ENCODE peak calls at places on chromosome 16, in ten cellular contexts. A, K, N, S, L, E, X, H, T and Y are unnamed samples.

GRCh38 chr16:8931864-8932263 is 31.8 kb downstream of the USP7 start:
- DNase-seq in K (no peak), S (peak), E (peak), L (no peak), A (peak), X (peak), H (peak), N (peak), T (peak), Y (no peak)

GRCh38 chr16:84813141-84813933 is 6.4 kb upstream of the CRISPLD2 start:
- DNase-seq in L (no peak), H (no peak), E (no peak), N (no peak), X (no peak), K (no peak), A (no peak), S (no peak), T (no peak), Y (no peak)

GRCh38 chr16:70691223-70692129 is 5.6 kb upstream of the MTSS2 start:
- DNase-seq in T (no peak), N (no peak), L (no peak), S (no peak), K (no peak), X (peak), H (no peak), A (no peak), E (peak), Y (no peak)

GRCh38 chr16:1979271-1980025 is 1.8 kb downstream of the NOXO1 start:
- DNase-seq in S (no peak), A (peak), X (no peak), K (no peak), E (no peak), L (peak), N (no peak), H (no peak), T (no peak), Y (no peak)

GRCh38 chr16:89538286-89538685 is 22.2 kb upstream of the RPL13 start:
- DNase-seq in S (no peak), H (no peak), L (no peak), T (no peak), N (no peak), A (no peak), K (no peak), E (no peak), X (no peak), Y (no peak)

GRCh38 chr16:15141586-15141985 is 47.5 kb upstream of the RRN3 start:
- DNase-seq in X (no peak), S (no peak), K (no peak), A (no peak), L (no peak), E (no peak), H (no peak), T (no peak), N (no peak), Y (no peak)

GRCh38 chr16:15576960-15577958 is 65.7 kb downstream of the MARF1 start:
- DNase-seq in X (no peak), E (peak), K (no peak), A (no peak), T (no peak), N (no peak), H (no peak), L (peak), S (no peak), Y (no peak)

GRCh38 chr16:3980311-3981111 is 100.0 kb upstream of the CREBBP start:
- DNase-seq in E (no peak), L (no peak), K (peak), S (no peak), T (peak), X (peak), A (no peak), H (peak), N (no peak), Y (no peak)

GRCh38 chr16:46887524-46887854 is 3.3 kb downstream of the GPT2 start:
- DNase-seq in S (no peak), A (no peak), H (no peak), N (no peak), L (no peak), X (no peak), K (no peak), T (no peak), E (no peak), Y (no peak)

GRCh38 chr16:78553268-78554044 is 454.0 kb downstream of the WWOX start:
- DNase-seq in T (no peak), L (no peak), N (no peak), S (no peak), E (no peak), H (no peak), A (peak), X (no peak), K (no peak), Y (no peak)

GRCh38 chr16:2015117-2015946 is 4.3 kb upstream of the NPW start:
- DNase-seq in S (no peak), E (no peak), H (no peak), L (no peak), K (no peak), X (no peak), A (no peak), T (no peak), N (no peak), Y (no peak)

GRCh38 chr16:27677300-27677699 is 127.4 kb downstream of the KATNIP start:
- DNase-seq in N (no peak), E (no peak), X (no peak), L (no peak), K (no peak), H (no peak), S (no peak), T (peak), A (no peak), Y (no peak)